ENCODE peak calls at places on chromosome 6, in six cellular contexts. Y is hypothalamus; C is activated T-helper 1 cell treated with Interleukin-2 at 50 U/mL for 16 hours; R is activated CD4-positive, alpha-beta T cell treated with anti-CD3 and anti-CD28 coated beads, Interleukin-2, amount 10 ng/mL, durations not matched to agents 24 days and 14 days; W is HTR-8/SVneo; F is NCI-H2081. G is an unnamed sample.

GRCh38 chr6:85285146-85285545 is 164.7 kb upstream of the NT5E start:
- DNase-seq in Y (no peak), C (no peak), R (no peak), W (no peak), F (no peak), G (no peak)

GRCh38 chr6:108417027-108417426 is 122.2 kb downstream of the AFG1L start:
- DNase-seq in Y (no peak), C (no peak), R (no peak), W (no peak), F (no peak), G (no peak)

GRCh38 chr6:121800047-121800446 is 364.6 kb downstream of the GJA1 start:
- DNase-seq in Y (no peak), C (no peak), R (no peak), W (no peak), F (no peak), G (no peak)

GRCh38 chr6:53041356-53041755 is 23.8 kb upstream of the FBXO9 start:
- DNase-seq in Y (no peak), C (no peak), R (no peak), W (no peak), F (no peak), G (no peak)

GRCh38 chr6:161181136-161181535 is 92.7 kb downstream of the AGPAT4 start:
- DNase-seq in Y (no peak), C (no peak), R (no peak), W (no peak), F (no peak), G (no peak)

GRCh38 chr6:79277109-79277508 is 42.6 kb upstream of the HMGN3 start:
- DNase-seq in Y (no peak), C (no peak), R (no peak), W (peak; percentile 5), F (no peak), G (no peak)

GRCh38 chr6:137025786-137026730 is 18.7 kb downstream of the IL20RA start:
- DNase-seq in Y (no peak), C (no peak), R (no peak), W (no peak), F (no peak), G (no peak)

GRCh38 chr6:151805286-151805840 is 2.1 kb upstream of the ESR1 start:
- DNase-seq in Y (no peak), C (no peak), R (no peak), W (no peak), F (no peak), G (no peak)

GRCh38 chr6:125165256-125165655 is 11.7 kb downstream of the TPD52L1 start:
- DNase-seq in Y (no peak), C (no peak), R (no peak), W (no peak), F (no peak), G (no peak)

GRCh38 chr6:31829633-31830492 is 2.3 kb downstream of the HSPA1B start:
- DNase-seq in Y (peak; percentile 25), C (no peak), R (peak; percentile 72), W (no peak), F (no peak), G (no peak)

GRCh38 chr6:21748343-21749063 is 155.0 kb downstream of the SOX4 start:
- DNase-seq in Y (no peak), C (no peak), R (no peak), W (no peak), F (no peak), G (no peak)

GRCh38 chr6:133774356-133774755 is 114.6 kb upstream of the TCF21 start:
- DNase-seq in Y (no peak), C (no peak), R (no peak), W (peak; percentile 13), F (no peak), G (no peak)

GRCh38 chr6:43019152-43019551 is 2.3 kb upstream of the RRP36 start:
- DNase-seq in Y (no peak), C (no peak), R (no peak), W (no peak), F (no peak), G (no peak)

GRCh38 chr6:24910850-24911712 is 24.7 kb downstream of the RIPOR2 start:
- DNase-seq in Y (peak; percentile 16), C (peak; percentile 31), R (peak; percentile 82), W (peak; percentile 49), F (no peak), G (peak; percentile 26)

GRCh38 chr6:37302086-37302686 is 44.2 kb upstream of the TMEM217 start:
- DNase-seq in Y (no peak), C (no peak), R (no peak), W (no peak), F (no peak), G (no peak)

GRCh38 chr6:138795809-138796469 is at the start of gene ECT2L:
- DNase-seq in Y (no peak), C (no peak), R (no peak), W (no peak), F (peak; percentile 6), G (no peak)

GRCh38 chr6:165804331-165805066 is 141.5 kb upstream of the PDE10A start:
- DNase-seq in Y (no peak), C (no peak), R (no peak), W (no peak), F (no peak), G (no peak)

GRCh38 chr6:149925253-149925973 is 2.5 kb upstream of the RAET1G start:
- DNase-seq in Y (no peak), C (no peak), R (peak; percentile 71), W (no peak), F (no peak), G (no peak)

GRCh38 chr6:16045238-16045637 is 83.6 kb upstream of the MYLIP start:
- DNase-seq in Y (no peak), C (no peak), R (no peak), W (no peak), F (no peak), G (no peak)

GRCh38 chr6:82415820-82416219 is 52.2 kb downstream of the TPBG start:
- DNase-seq in Y (no peak), C (no peak), R (no peak), W (no peak), F (no peak), G (no peak)

GRCh38 chr6:134589512-134589911 is 271.6 kb upstream of the SGK1 start:
- DNase-seq in Y (no peak), C (no peak), R (no peak), W (peak; percentile 80), F (no peak), G (no peak)

GRCh38 chr6:162907876-162908481 is 180.2 kb downstream of the PACRG start:
- DNase-seq in Y (no peak), C (no peak), R (no peak), W (no peak), F (no peak), G (no peak)

GRCh38 chr6:130632288-130632687 is 194.9 kb upstream of the SMLR1 start:
- DNase-seq in Y (no peak), C (no peak), R (no peak), W (no peak), F (peak; percentile 7), G (no peak)

GRCh38 chr6:13526718-13527668 is 39.6 kb upstream of the GFOD1 start:
- DNase-seq in Y (no peak), C (no peak), R (no peak), W (no peak), F (peak; percentile 83), G (peak; percentile 4)

GRCh38 chr6:138184230-138184629 is 22.5 kb downstream of the ARFGEF3 start:
- DNase-seq in Y (no peak), C (no peak), R (no peak), W (no peak), F (no peak), G (no peak)

GRCh38 chr6:67694127-67694526 is 941.0 kb upstream of the ADGRB3 start:
- DNase-seq in Y (no peak), C (no peak), R (no peak), W (no peak), F (no peak), G (no peak)

GRCh38 chr6:89359561-89359960 is 7.0 kb upstream of the UBE2J1 start:
- DNase-seq in Y (no peak), C (no peak), R (no peak), W (no peak), F (no peak), G (no peak)

GRCh38 chr6:26471970-26472369 is 14.2 kb downstream of the BTN2A1 start:
- DNase-seq in Y (no peak), C (no peak), R (no peak), W (no peak), F (no peak), G (no peak)

GRCh38 chr6:42025066-42025789 is 25.1 kb upstream of the TAF8 start:
- DNase-seq in Y (no peak), C (no peak), R (no peak), W (no peak), F (no peak), G (no peak)

GRCh38 chr6:63224179-63224578 is 12.9 kb downstream of the FKBP1C start:
- DNase-seq in Y (no peak), C (no peak), R (no peak), W (no peak), F (no peak), G (no peak)

G was measured in activated gamma-delta T cell treated with anti-CD3 and anti-CD28 coated beads, Interleukin-2, amount 50 U/mL, for 16 hours.